ENCODE peak calls at places on chromosomes 16 and 17, in four cellular contexts. N is mucosa of descending colon, E is IMR-90, W is aorta. V is an unnamed sample.
A peak's percentile ranks its signal among the peaks of the same experiment; 100 is the strongest.

GRCh38 chr17:30238387-30239088 is 3.0 kb upstream of the SLC6A4 start:
- DNase-seq in N (no peak), E (no peak), W (no peak), V (no peak)

GRCh38 chr16:19329932-19330331 is 44.4 kb downstream of the CLEC19A start:
- DNase-seq in E (no peak), W (no peak), N (no peak), V (no peak)

GRCh38 chr17:75738218-75738802 is 17.1 kb downstream of the ITGB4 start:
- DNase-seq in W (no peak), N (no peak), E (peak; percentile 27), V (no peak)

GRCh38 chr17:19753661-19754463 is 5.8 kb upstream of the ALDH3A1 start:
- DNase-seq in E (no peak), W (peak; percentile 78), N (peak; percentile 61), V (no peak)

GRCh38 chr16:4026854-4027253 is 89.4 kb downstream of the ADCY9 start:
- DNase-seq in W (no peak), N (no peak), E (no peak), V (no peak)

GRCh38 chr17:43360376-43360738 is 38.4 kb upstream of the ARL4D start:
- DNase-seq in N (peak; percentile 69), E (peak; percentile 97), W (no peak), V (peak; percentile 79)

GRCh38 chr17:79115487-79115886 is 40.9 kb downstream of the ENGASE start:
- DNase-seq in W (no peak), N (no peak), E (no peak), V (no peak)

GRCh38 chr16:87125206-87126155 is 191.7 kb downstream of the C16orf95 start:
- DNase-seq in E (no peak), W (no peak), N (no peak), V (no peak)

GRCh38 chr17:45413498-45413923 is 19.2 kb downstream of the ARHGAP27 start:
- DNase-seq in N (peak; percentile 92), W (no peak), E (no peak), V (no peak)

GRCh38 chr16:13168091-13168572 is 266.7 kb downstream of the SHISA9 start:
- DNase-seq in N (no peak), E (no peak), W (no peak), V (no peak)

GRCh38 chr17:66964930-66965800 is 658 bp downstream of the CACNG4 start:
- DNase-seq in E (no peak), N (peak; percentile 37), W (no peak), V (no peak)

GRCh38 chr16:8644513-8645140 is 23.1 kb downstream of the METTL22 start:
- DNase-seq in W (no peak), E (no peak), N (peak; percentile 24), V (no peak)

GRCh38 chr17:65173284-65173793 is 36.2 kb downstream of the RGS9 start:
- DNase-seq in W (no peak), E (peak; percentile 55), N (peak; percentile 63), V (peak; percentile 78)

GRCh38 chr17:37648555-37648954 is 5.3 kb upstream of the DDX52 start:
- DNase-seq in N (no peak), E (peak; percentile 87), W (no peak), V (no peak)

GRCh38 chr17:45584092-45585036 is 93.8 kb upstream of the PLEKHM1 start:
- DNase-seq in N (peak; percentile 74), E (peak; percentile 36), W (peak; percentile 89), V (no peak)

GRCh38 chr17:61368832-61369468 is 30.7 kb upstream of the TBX2 start:
- DNase-seq in W (no peak), N (no peak), E (no peak), V (no peak)

GRCh38 chr17:1947743-1948516 is 77.2 kb downstream of the RTN4RL1 start:
- DNase-seq in W (no peak), N (no peak), E (no peak), V (no peak)

GRCh38 chr16:46673320-46674013 is 15.5 kb downstream of the VPS35 start:
- DNase-seq in N (peak; percentile 63), W (no peak), E (peak; percentile 69), V (no peak)

GRCh38 chr17:81127526-81128177 is 37.7 kb upstream of the PVALEF start:
- DNase-seq in W (no peak), N (no peak), E (no peak), V (no peak)

GRCh38 chr16:1123525-1124230 is 27.6 kb upstream of the C1QTNF8 start:
- DNase-seq in E (no peak), N (no peak), W (no peak), V (no peak)

GRCh38 chr17:2059837-2060658 is 5.1 kb downstream of the HIC1 start:
- DNase-seq in N (no peak), W (no peak), E (no peak), V (no peak)

GRCh38 chr17:50872710-50873424 is 6.7 kb upstream of the TOB1 start:
- DNase-seq in W (no peak), E (peak; percentile 25), N (no peak), V (no peak)

GRCh38 chr17:8997994-8998628 is 23.2 kb upstream of the NTN1 start:
- DNase-seq in W (peak; percentile 85), N (peak; percentile 74), E (peak; percentile 27), V (no peak)

GRCh38 chr16:10647721-10648296 is 46.9 kb downstream of the TEKT5 start:
- DNase-seq in E (no peak), W (peak; percentile 0), N (no peak), V (no peak)

DNA sequence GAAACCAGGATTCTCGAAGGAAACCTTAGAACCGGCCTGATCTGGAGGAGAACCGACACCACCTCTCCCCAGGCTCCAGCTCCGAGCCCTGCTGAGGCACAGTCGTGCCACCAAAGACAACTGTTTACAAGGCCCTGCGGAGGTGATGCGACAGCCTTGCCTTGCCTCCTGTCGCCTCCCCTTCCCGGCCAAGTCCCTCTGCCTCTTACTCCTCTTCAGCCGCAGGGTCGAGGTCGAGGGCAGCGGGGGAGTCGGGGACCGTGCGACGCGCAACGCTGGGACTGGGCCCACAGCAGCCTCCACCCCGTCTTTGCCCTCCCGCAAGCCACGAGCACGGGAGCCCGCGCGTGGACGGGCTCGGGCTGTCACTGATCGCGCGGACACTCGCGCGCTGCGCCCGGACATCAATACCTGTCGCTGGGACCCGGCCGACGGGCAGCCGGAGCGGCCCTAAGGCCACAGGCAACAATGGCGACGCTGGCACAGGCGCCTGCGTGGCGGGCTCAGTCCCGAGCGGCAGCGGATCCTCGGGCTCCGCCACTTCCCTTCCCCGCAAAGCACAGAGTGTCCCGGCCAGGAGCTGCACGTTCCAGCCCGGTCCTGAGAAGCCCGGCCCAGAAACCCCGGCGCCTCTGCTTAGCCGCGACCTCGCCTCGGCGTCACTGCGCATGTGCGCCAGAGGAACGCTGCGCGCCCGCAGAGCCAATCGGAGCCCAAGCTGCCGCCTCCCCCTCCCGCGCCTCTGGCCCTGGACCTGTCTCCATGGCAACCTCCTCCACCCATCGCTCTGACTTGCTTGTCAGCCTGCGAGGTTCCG is at the start of gene ZNF287:
- DNase-seq in W (peak; percentile 98), E (peak; percentile 86), N (peak; percentile 98), V (peak; percentile 68)
- H3K4me3 ChIP-seq in W (peak within 1 kb of the TSS; percentile 27), E (peak within 1 kb of the TSS; percentile 69), N (peak within 1 kb of the TSS; percentile 25), V (peak within 1 kb of the TSS; percentile 93)

DNA sequence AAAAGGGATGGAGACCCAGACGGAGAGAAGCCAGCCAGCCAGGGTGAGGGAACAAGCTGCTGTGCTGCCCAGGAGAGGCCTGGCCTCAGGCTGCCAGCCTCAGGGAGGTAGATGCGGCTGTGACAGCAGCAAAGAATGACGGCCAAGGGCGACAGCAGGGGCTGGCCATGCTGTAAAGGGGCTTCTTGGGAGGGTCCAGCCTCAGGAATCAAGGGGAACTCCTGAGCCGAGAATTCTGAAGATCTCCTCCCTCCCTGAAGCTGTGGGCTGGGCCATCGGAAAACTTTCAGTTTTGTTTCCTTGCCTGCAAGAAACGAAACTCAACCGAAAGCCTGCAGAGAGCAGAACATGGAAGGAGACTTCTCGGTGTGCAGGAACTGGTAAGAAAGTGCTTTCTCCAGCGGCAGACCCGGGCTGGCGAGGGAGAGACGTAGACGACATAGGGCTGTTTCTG is at the start of gene XAF1:
- DNase-seq in E (peak; percentile 33), W (no peak), N (peak; percentile 64), V (peak; percentile 6)
- H3K4me3 ChIP-seq in E (peak within 1 kb of the TSS; percentile 8), W (no peak within 1 kb of the TSS), N (peak within 1 kb of the TSS; percentile 10), V (peak within 1 kb of the TSS; percentile 7)

GRCh38 chr17:56114469-56114868 is 38.8 kb upstream of the ANKFN1 start:
- DNase-seq in E (no peak), N (no peak), W (no peak), V (no peak)

GRCh38 chr17:56121661-56122060 is 31.6 kb upstream of the ANKFN1 start:
- DNase-seq in E (no peak), W (no peak), N (no peak), V (no peak)

DNA sequence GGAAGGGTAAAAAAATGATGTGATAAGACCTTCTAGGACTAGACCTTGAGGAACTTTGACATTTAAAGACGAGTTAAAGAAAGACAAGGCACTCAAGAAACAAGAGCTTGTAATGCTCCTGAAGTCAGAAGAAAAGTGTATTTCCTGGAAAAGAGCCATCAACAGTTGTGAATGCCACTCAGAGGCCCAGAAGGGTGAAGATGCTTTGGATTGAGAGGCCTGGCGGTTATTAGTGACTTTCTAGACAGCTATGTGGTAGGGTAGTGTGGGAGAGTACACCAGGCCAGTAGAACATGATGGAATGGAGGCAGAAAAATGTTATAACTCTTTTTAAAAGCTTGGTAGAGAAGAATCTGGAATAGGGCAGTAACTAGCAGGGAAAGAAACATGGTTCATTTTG is 34.1 kb upstream of the ANKFN1 start:
- DNase-seq in N (no peak), W (no peak), E (no peak), V (no peak)
- H3K4me3 ChIP-seq in N (no peak overlapping the region), W (no peak overlapping the region), E (no peak overlapping the region), V (no peak overlapping the region)

GRCh38 chr16:68130520-68130919 is 45.4 kb downstream of the NFATC3 start:
- DNase-seq in W (no peak), E (no peak), N (no peak), V (no peak)

GRCh38 chr16:68128577-68129305 is 43.6 kb downstream of the NFATC3 start:
- DNase-seq in W (no peak), E (peak; percentile 4), N (no peak), V (no peak)

GRCh38 chr16:68134644-68135043 is 49.5 kb downstream of the NFATC3 start:
- DNase-seq in W (no peak), N (no peak), E (no peak), V (no peak)

GRCh38 chr16:68136515-68136914 is 51.3 kb downstream of the NFATC3 start:
- DNase-seq in W (no peak), E (no peak), N (no peak), V (no peak)

GRCh38 chr16:68131813-68132706 is 46.9 kb downstream of the NFATC3 start:
- DNase-seq in W (no peak), N (no peak), E (no peak), V (no peak)
- H3K4me3 ChIP-seq in W (no peak overlapping the region), N (no peak overlapping the region), E (no peak overlapping the region), V (no peak overlapping the region)

GRCh38 chr17:40809721-40810421 is 10.1 kb upstream of the KRT28 start:
- DNase-seq in N (no peak), W (no peak), E (peak; percentile 43), V (no peak)

GRCh38 chr17:40810505-40810904 is 10.7 kb upstream of the KRT28 start:
- DNase-seq in W (no peak), N (no peak), E (peak; percentile 67), V (no peak)

GRCh38 chr17:40803617-40804082 is 3.9 kb upstream of the KRT28 start:
- DNase-seq in W (peak; percentile 90), N (peak; percentile 92), E (peak; percentile 66), V (no peak)

GRCh38 chr17:40801157-40801556 is 1.4 kb upstream of the KRT28 start:
- DNase-seq in E (no peak), N (no peak), W (no peak), V (no peak)

DNA sequence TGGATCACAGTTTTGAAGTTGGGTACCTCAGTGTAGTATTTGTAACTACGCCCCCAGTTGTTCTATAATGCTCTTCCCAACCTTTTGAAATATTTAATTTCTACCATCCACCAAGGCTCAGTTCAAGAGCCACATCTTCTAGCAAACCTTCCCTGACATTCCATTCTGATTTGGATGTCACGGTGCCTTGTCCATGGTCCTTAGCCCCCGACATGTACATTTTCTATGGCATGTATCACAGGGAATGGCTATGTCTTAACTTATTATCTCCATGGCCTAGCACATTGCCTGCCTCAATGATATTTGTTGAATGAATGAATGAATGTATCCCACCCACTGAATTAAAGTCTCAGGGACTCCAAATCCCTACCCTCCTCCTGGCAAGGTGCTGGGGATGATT is 6.4 kb upstream of the KRT28 start:
- DNase-seq in E (no peak), N (no peak), W (no peak), V (no peak)
- H3K4me3 ChIP-seq in E (no peak overlapping the region), N (no peak overlapping the region), W (no peak overlapping the region), V (no peak overlapping the region)